ENCODE peak calls at places on chromosomes 13 and 19, in seven cellular contexts. One of them, this sample, is unnamed.

GRCh38 chr19:56222901-56223300 is 20.8 kb downstream of the ZSCAN5C start:
- DNase-seq in CD8-positive, alpha-beta memory T cell: no peak
- DNase-seq in aorta: no peak
- DNase-seq in HepG2: no peak
- DNase-seq in mesenchymal stem cell: no peak
- DNase-seq in neuronal stem cell: no peak
- DNase-seq in astrocyte: no peak
- DNase-seq in this sample: no peak

GRCh38 chr19:280541-281007 is 10.6 kb downstream of the PLPP2 start:
- DNase-seq in aorta: peak; percentile 49
- DNase-seq in neuronal stem cell: peak; percentile 56
- DNase-seq in CD8-positive, alpha-beta memory T cell: no peak
- DNase-seq in HepG2: no peak
- DNase-seq in astrocyte: no peak
- DNase-seq in mesenchymal stem cell: no peak
- DNase-seq in this sample: peak; percentile 30

GRCh38 chr19:15216363-15216762 is 15.6 kb upstream of the NOTCH3 start:
- DNase-seq in aorta: no peak
- DNase-seq in HepG2: peak; percentile 59
- DNase-seq in astrocyte: no peak
- DNase-seq in neuronal stem cell: no peak
- DNase-seq in mesenchymal stem cell: no peak
- DNase-seq in CD8-positive, alpha-beta memory T cell: no peak
- DNase-seq in this sample: no peak

GRCh38 chr19:6718111-6718740 is 2.2 kb downstream of the C3 start:
- DNase-seq in astrocyte: no peak
- DNase-seq in mesenchymal stem cell: no peak
- DNase-seq in aorta: no peak
- DNase-seq in HepG2: no peak
- DNase-seq in CD8-positive, alpha-beta memory T cell: no peak
- DNase-seq in neuronal stem cell: no peak
- DNase-seq in this sample: no peak

GRCh38 chr19:3573162-3573857 is 566 bp downstream of the HMG20B start:
- DNase-seq in CD8-positive, alpha-beta memory T cell: no peak
- DNase-seq in HepG2: no peak
- DNase-seq in astrocyte: no peak
- DNase-seq in neuronal stem cell: no peak
- DNase-seq in mesenchymal stem cell: no peak
- DNase-seq in aorta: peak; percentile 83
- DNase-seq in this sample: no peak

GRCh38 chr13:113532156-113532806 is 41.8 kb upstream of the DCUN1D2 start:
- DNase-seq in CD8-positive, alpha-beta memory T cell: no peak
- DNase-seq in astrocyte: no peak
- DNase-seq in neuronal stem cell: peak; percentile 63
- DNase-seq in aorta: peak; percentile 36
- DNase-seq in mesenchymal stem cell: no peak
- DNase-seq in HepG2: no peak
- DNase-seq in this sample: no peak

GRCh38 chr13:113106666-113107065 is 1.1 kb downstream of the F7 start:
- DNase-seq in aorta: no peak
- DNase-seq in mesenchymal stem cell: no peak
- DNase-seq in CD8-positive, alpha-beta memory T cell: no peak
- DNase-seq in neuronal stem cell: no peak
- DNase-seq in HepG2: no peak
- DNase-seq in astrocyte: no peak
- DNase-seq in this sample: no peak

GRCh38 chr13:113378825-113379224 is 14.9 kb upstream of the GRTP1 start:
- DNase-seq in HepG2: no peak
- DNase-seq in astrocyte: no peak
- DNase-seq in CD8-positive, alpha-beta memory T cell: no peak
- DNase-seq in neuronal stem cell: no peak
- DNase-seq in mesenchymal stem cell: no peak
- DNase-seq in aorta: no peak
- DNase-seq in this sample: no peak

GRCh38 chr13:28306325-28306724 is 168.0 kb downstream of the PAN3 start:
- DNase-seq in CD8-positive, alpha-beta memory T cell: no peak
- DNase-seq in mesenchymal stem cell: no peak
- DNase-seq in HepG2: no peak
- DNase-seq in neuronal stem cell: no peak
- DNase-seq in astrocyte: no peak
- DNase-seq in aorta: no peak
- DNase-seq in this sample: no peak

GRCh38 chr13:72025836-72026235 is 158.8 kb upstream of the DACH1 start:
- DNase-seq in neuronal stem cell: no peak
- DNase-seq in mesenchymal stem cell: no peak
- DNase-seq in astrocyte: peak; percentile 60
- DNase-seq in CD8-positive, alpha-beta memory T cell: no peak
- DNase-seq in aorta: no peak
- DNase-seq in HepG2: no peak
- DNase-seq in this sample: no peak

GRCh38 chr19:44774614-44775013 is 3.1 kb upstream of the CBLC start:
- DNase-seq in CD8-positive, alpha-beta memory T cell: no peak
- DNase-seq in neuronal stem cell: no peak
- DNase-seq in aorta: no peak
- DNase-seq in mesenchymal stem cell: no peak
- DNase-seq in HepG2: no peak
- DNase-seq in astrocyte: no peak
- DNase-seq in this sample: no peak

GRCh38 chr19:44779150-44779549 is 1.5 kb downstream of the CBLC start:
- DNase-seq in astrocyte: no peak
- DNase-seq in HepG2: no peak
- DNase-seq in aorta: no peak
- DNase-seq in neuronal stem cell: no peak
- DNase-seq in mesenchymal stem cell: no peak
- DNase-seq in CD8-positive, alpha-beta memory T cell: no peak
- DNase-seq in this sample: no peak

GRCh38 chr19:44776402-44777096 is 1.1 kb upstream of the CBLC start:
- DNase-seq in astrocyte: no peak
- DNase-seq in aorta: no peak
- DNase-seq in CD8-positive, alpha-beta memory T cell: no peak
- DNase-seq in neuronal stem cell: no peak
- DNase-seq in mesenchymal stem cell: no peak
- DNase-seq in HepG2: no peak
- DNase-seq in this sample: no peak

GRCh38 chr19:44775676-44776240 is 1.9 kb upstream of the CBLC start:
- DNase-seq in astrocyte: no peak
- DNase-seq in HepG2: no peak
- DNase-seq in mesenchymal stem cell: no peak
- DNase-seq in aorta: no peak
- DNase-seq in CD8-positive, alpha-beta memory T cell: no peak
- DNase-seq in neuronal stem cell: no peak
- DNase-seq in this sample: no peak

DNA sequence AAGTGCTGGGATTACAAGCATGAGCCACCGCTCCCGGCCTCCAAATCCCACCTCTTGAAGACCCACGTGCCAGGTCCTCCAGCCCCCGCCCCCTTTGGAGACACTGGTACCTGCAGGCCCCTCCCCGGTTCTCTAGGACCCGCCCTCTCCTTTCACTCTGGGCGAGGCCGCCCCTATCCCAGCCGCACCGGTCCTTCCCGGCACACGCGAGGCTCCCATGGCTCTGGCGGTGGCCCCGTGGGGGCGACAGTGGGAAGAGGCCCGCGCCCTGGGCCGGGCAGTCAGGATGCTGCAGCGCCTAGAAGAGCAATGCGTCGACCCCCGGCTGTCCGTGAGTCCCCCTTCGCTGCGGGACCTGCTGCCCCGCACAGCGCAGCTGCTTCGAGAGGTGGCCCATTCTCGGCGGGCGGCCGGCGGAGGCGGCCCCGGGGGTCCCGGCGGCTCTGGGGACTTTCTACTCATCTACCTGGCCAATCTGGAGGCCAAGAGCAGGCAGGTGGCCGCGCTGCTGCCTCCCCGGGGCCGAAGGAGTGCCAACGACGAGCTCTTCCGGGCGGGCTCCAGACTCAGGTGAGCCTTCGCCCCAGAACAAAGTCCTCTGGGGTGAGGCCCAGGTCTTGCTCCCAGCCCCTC is at the start of gene CBLC:
- DNase-seq in HepG2: peak; percentile 68
- DNase-seq in mesenchymal stem cell: no peak
- DNase-seq in aorta: no peak
- DNase-seq in neuronal stem cell: no peak
- DNase-seq in astrocyte: no peak
- DNase-seq in CD8-positive, alpha-beta memory T cell: no peak
- DNase-seq in this sample: no peak
- H3K27ac ChIP-seq in HepG2: peak within 1 kb of the TSS; percentile 44
- H3K27ac ChIP-seq in mesenchymal stem cell: no peak within 1 kb of the TSS
- H3K27ac ChIP-seq in aorta: no peak within 1 kb of the TSS
- H3K27ac ChIP-seq in neuronal stem cell: no peak within 1 kb of the TSS
- H3K27ac ChIP-seq in astrocyte: no peak within 1 kb of the TSS
- H3K27ac ChIP-seq in CD8-positive, alpha-beta memory T cell: no peak within 1 kb of the TSS
- H3K27ac ChIP-seq in this sample: no peak within 1 kb of the TSS

GRCh38 chr13:52847682-52848432 is 583 bp downstream of the PCDH8 start:
- DNase-seq in mesenchymal stem cell: no peak
- DNase-seq in CD8-positive, alpha-beta memory T cell: no peak
- DNase-seq in HepG2: no peak
- DNase-seq in astrocyte: no peak
- DNase-seq in aorta: peak; percentile 62
- DNase-seq in neuronal stem cell: no peak
- DNase-seq in this sample: no peak

GRCh38 chr13:52849727-52850395 is 1.4 kb upstream of the PCDH8 start:
- DNase-seq in astrocyte: no peak
- DNase-seq in mesenchymal stem cell: no peak
- DNase-seq in CD8-positive, alpha-beta memory T cell: no peak
- DNase-seq in neuronal stem cell: no peak
- DNase-seq in aorta: no peak
- DNase-seq in HepG2: no peak
- DNase-seq in this sample: no peak

GRCh38 chr13:52847322-52847681 is 1.1 kb downstream of the PCDH8 start:
- DNase-seq in HepG2: no peak
- DNase-seq in neuronal stem cell: no peak
- DNase-seq in mesenchymal stem cell: no peak
- DNase-seq in astrocyte: no peak
- DNase-seq in aorta: peak; percentile 64
- DNase-seq in CD8-positive, alpha-beta memory T cell: no peak
- DNase-seq in this sample: no peak

GRCh38 chr13:52846567-52847321 is 1.7 kb downstream of the PCDH8 start:
- DNase-seq in CD8-positive, alpha-beta memory T cell: no peak
- DNase-seq in neuronal stem cell: peak; percentile 85
- DNase-seq in astrocyte: peak; percentile 10
- DNase-seq in mesenchymal stem cell: no peak
- DNase-seq in HepG2: no peak
- DNase-seq in aorta: peak; percentile 85
- DNase-seq in this sample: no peak

GRCh38 chr13:52848455-52849190 is at the start of gene PCDH8:
- DNase-seq in HepG2: no peak
- DNase-seq in CD8-positive, alpha-beta memory T cell: no peak
- DNase-seq in mesenchymal stem cell: no peak
- DNase-seq in aorta: peak; percentile 75
- DNase-seq in astrocyte: no peak
- DNase-seq in neuronal stem cell: peak; percentile 79
- DNase-seq in this sample: no peak
- H3K4me3 ChIP-seq in HepG2: no peak within 1 kb of the TSS
- H3K4me3 ChIP-seq in CD8-positive, alpha-beta memory T cell: no peak within 1 kb of the TSS
- H3K4me3 ChIP-seq in mesenchymal stem cell: peak within 1 kb of the TSS; percentile 21
- H3K4me3 ChIP-seq in aorta: no peak within 1 kb of the TSS
- H3K4me3 ChIP-seq in astrocyte: no peak within 1 kb of the TSS
- H3K4me3 ChIP-seq in neuronal stem cell: peak within 1 kb of the TSS; percentile 24
- H3K4me3 ChIP-seq in this sample: no peak within 1 kb of the TSS

GRCh38 chr19:1862068-1862423 is 1.3 kb downstream of the KLF16 start:
- DNase-seq in neuronal stem cell: no peak
- DNase-seq in CD8-positive, alpha-beta memory T cell: no peak
- DNase-seq in mesenchymal stem cell: no peak
- DNase-seq in aorta: no peak
- DNase-seq in HepG2: no peak
- DNase-seq in astrocyte: no peak
- DNase-seq in this sample: no peak

GRCh38 chr19:1864480-1865171 is 1.2 kb upstream of the KLF16 start:
- DNase-seq in mesenchymal stem cell: peak; percentile 68
- DNase-seq in aorta: peak; percentile 92
- DNase-seq in CD8-positive, alpha-beta memory T cell: no peak
- DNase-seq in neuronal stem cell: peak; percentile 74
- DNase-seq in astrocyte: no peak
- DNase-seq in HepG2: peak; percentile 66
- DNase-seq in this sample: no peak

GRCh38 chr19:1863638-1864479 is 480 bp upstream of the KLF16 start:
- DNase-seq in CD8-positive, alpha-beta memory T cell: peak; percentile 93
- DNase-seq in astrocyte: peak; percentile 74
- DNase-seq in aorta: peak; percentile 95
- DNase-seq in mesenchymal stem cell: peak; percentile 93
- DNase-seq in neuronal stem cell: peak; percentile 94
- DNase-seq in HepG2: peak; percentile 85
- DNase-seq in this sample: peak; percentile 84

GRCh38 chr19:1862424-1863307 is 713 bp downstream of the KLF16 start:
- DNase-seq in CD8-positive, alpha-beta memory T cell: peak; percentile 62
- DNase-seq in neuronal stem cell: no peak
- DNase-seq in mesenchymal stem cell: no peak
- DNase-seq in astrocyte: no peak
- DNase-seq in HepG2: no peak
- DNase-seq in aorta: peak; percentile 81
- DNase-seq in this sample: no peak

DNA sequence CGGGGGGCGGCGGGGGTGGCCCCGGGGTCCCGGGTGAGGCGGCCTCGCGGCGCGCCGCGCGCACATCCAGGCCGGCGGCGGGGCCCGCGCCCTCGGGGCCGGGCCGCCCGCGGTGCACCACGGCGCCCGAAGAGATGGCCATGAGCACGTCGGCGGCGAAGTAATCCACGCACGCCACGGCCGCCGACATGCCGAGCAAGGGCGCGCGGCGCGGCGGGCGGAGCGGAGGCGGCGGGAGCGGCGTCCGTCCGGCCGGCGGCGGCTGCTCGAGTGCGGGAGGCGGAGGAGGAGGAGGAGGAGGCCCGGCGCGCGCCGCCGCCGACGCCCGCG is at the start of gene KLF16:
- DNase-seq in neuronal stem cell: no peak
- DNase-seq in astrocyte: no peak
- DNase-seq in aorta: no peak
- DNase-seq in HepG2: no peak
- DNase-seq in mesenchymal stem cell: no peak
- DNase-seq in CD8-positive, alpha-beta memory T cell: no peak
- DNase-seq in this sample: no peak
- H3K4me1 ChIP-seq in neuronal stem cell: peaks cover 45% of the 10 kb centered on the region
- H3K4me1 ChIP-seq in astrocyte: peaks cover 27% of the 10 kb centered on the region
- H3K4me1 ChIP-seq in aorta: no peaks in the 10 kb centered on the region
- H3K4me1 ChIP-seq in HepG2: peaks cover 64% of the 10 kb centered on the region
- H3K4me1 ChIP-seq in mesenchymal stem cell: peaks cover 47% of the 10 kb centered on the region
- H3K4me1 ChIP-seq in CD8-positive, alpha-beta memory T cell: peaks cover 35% of the 10 kb centered on the region
- H3K4me1 ChIP-seq in this sample: no peaks in the 10 kb centered on the region

GRCh38 chr19:21602105-21602658 is 96.8 kb downstream of the ZNF429 start:
- DNase-seq in mesenchymal stem cell: no peak
- DNase-seq in HepG2: no peak
- DNase-seq in aorta: no peak
- DNase-seq in astrocyte: no peak
- DNase-seq in neuronal stem cell: no peak
- DNase-seq in CD8-positive, alpha-beta memory T cell: no peak
- DNase-seq in this sample: no peak

GRCh38 chr19:21603431-21604153 is 98.2 kb downstream of the ZNF429 start:
- DNase-seq in astrocyte: no peak
- DNase-seq in mesenchymal stem cell: no peak
- DNase-seq in HepG2: no peak
- DNase-seq in neuronal stem cell: no peak
- DNase-seq in aorta: no peak
- DNase-seq in CD8-positive, alpha-beta memory T cell: no peak
- DNase-seq in this sample: no peak

GRCh38 chr19:21604941-21605548 is 99.6 kb downstream of the ZNF429 start:
- DNase-seq in mesenchymal stem cell: no peak
- DNase-seq in HepG2: no peak
- DNase-seq in neuronal stem cell: no peak
- DNase-seq in astrocyte: peak; percentile 13
- DNase-seq in aorta: no peak
- DNase-seq in CD8-positive, alpha-beta memory T cell: no peak
- DNase-seq in this sample: no peak

GRCh38 chr19:21607453-21607852 is 102.1 kb downstream of the ZNF429 start:
- DNase-seq in HepG2: no peak
- DNase-seq in mesenchymal stem cell: no peak
- DNase-seq in neuronal stem cell: no peak
- DNase-seq in astrocyte: no peak
- DNase-seq in aorta: no peak
- DNase-seq in CD8-positive, alpha-beta memory T cell: no peak
- DNase-seq in this sample: no peak

GRCh38 chr19:21604351-21604926 is 99.0 kb downstream of the ZNF429 start:
- DNase-seq in aorta: no peak
- DNase-seq in mesenchymal stem cell: peak; percentile 32
- DNase-seq in astrocyte: peak; percentile 23
- DNase-seq in CD8-positive, alpha-beta memory T cell: peak; percentile 15
- DNase-seq in HepG2: no peak
- DNase-seq in neuronal stem cell: no peak
- DNase-seq in this sample: no peak
- H3K27ac ChIP-seq in aorta: no peak overlapping the region
- H3K27ac ChIP-seq in mesenchymal stem cell: peak overlapping the region; percentile 40
- H3K27ac ChIP-seq in astrocyte: no peak overlapping the region
- H3K27ac ChIP-seq in CD8-positive, alpha-beta memory T cell: peak overlapping the region; percentile 66
- H3K27ac ChIP-seq in HepG2: no peak overlapping the region
- H3K27ac ChIP-seq in neuronal stem cell: peak overlapping the region; percentile 44
- H3K27ac ChIP-seq in this sample: peak overlapping the region; percentile 78